ENCODE peak calls at places on chromosomes 1 and 21, in five cellular contexts. H is AG04450; D is activated CD8-positive, alpha-beta T cell treated with anti-CD3 and anti-CD28 coated beads for 36 hours; P is fibroblast of the aortic adventitia; L is CD8-positive, alpha-beta T cell. R is an unnamed sample.

GRCh38 chr1:15066191-15066590 is 87.4 kb upstream of the TMEM51 start:
- DNase-seq in H (no peak), D (peak), P (no peak), L (peak), R (no peak)

GRCh38 chr1:156692958-156693857 is 12.2 kb downstream of the CRABP2 start:
- DNase-seq in H (no peak), D (peak), P (no peak), L (no peak), R (no peak)

GRCh38 chr1:91891969-91892368 is 6.0 kb upstream of the TGFBR3 start:
- DNase-seq in H (no peak), D (peak), P (no peak), L (no peak), R (no peak)

GRCh38 chr1:234933475-234933874 is 195.2 kb downstream of the TOMM20 start:
- DNase-seq in H (no peak), D (peak), P (peak), L (no peak), R (no peak)

GRCh38 chr21:44376606-44377005 is 23.2 kb downstream of the TRPM2 start:
- DNase-seq in H (no peak), D (no peak), P (no peak), L (no peak), R (no peak)

GRCh38 chr1:175319112-175319911 is 126.7 kb upstream of the KIAA0040 start:
- DNase-seq in H (peak), D (peak), P (peak), L (peak), R (peak)

GRCh38 chr1:27659497-27660299 is 12.3 kb downstream of the IFI6 start:
- DNase-seq in H (no peak), D (peak), P (peak), L (peak), R (peak)

GRCh38 chr1:54327386-54328116 is 78.6 kb downstream of the SSBP3 start:
- DNase-seq in H (no peak), D (no peak), P (peak), L (no peak), R (no peak)

GRCh38 chr1:228240411-228241240 is 32.8 kb downstream of the OBSCN start:
- DNase-seq in H (no peak), D (no peak), P (no peak), L (no peak), R (no peak)

GRCh38 chr1:201921952-201922558 is 24.3 kb downstream of the LMOD1 start:
- DNase-seq in H (no peak), D (no peak), P (no peak), L (no peak), R (no peak)

R was measured in naive thymus-derived CD4-positive, alpha-beta T cell.